ENCODE peak calls at places on chromosomes 16 and 17, in six cellular contexts. L is GM12878, P is keratinocyte, U is DND-41, T is SK-N-SH, J is PC-3. M is an unnamed sample.

GRCh38 chr17:48100591-48101011 is 677 bp downstream of the CBX1 start:
- DNase-seq in T (peak), L (no peak), P (no peak), U (no peak), J (peak), M (peak)

GRCh38 chr16:86662195-86662594 is 83.8 kb downstream of the FOXL1 start:
- DNase-seq in U (no peak), L (no peak), T (no peak), J (no peak), P (no peak), M (no peak)

GRCh38 chr16:76748698-76749097 is 442.3 kb upstream of the MON1B start:
- DNase-seq in U (no peak), L (no peak), J (no peak), P (no peak), T (no peak), M (no peak)

GRCh38 chr16:71626858-71627213 is 852 bp downstream of the MARVELD3 start:
- DNase-seq in L (no peak), P (no peak), T (no peak), J (no peak), U (no peak), M (peak)

GRCh38 chr17:69047368-69048263 is 13.1 kb downstream of the ABCA9 start:
- DNase-seq in U (no peak), P (no peak), J (no peak), L (no peak), T (no peak), M (peak)

GRCh38 chr17:50049636-50050035 is 6.3 kb upstream of the ITGA3 start:
- DNase-seq in U (no peak), L (no peak), T (no peak), P (peak), J (no peak), M (no peak)

GRCh38 chr16:5200123-5200522 is 102.5 kb upstream of the EEF2KMT start:
- DNase-seq in P (no peak), U (no peak), L (no peak), J (no peak), T (no peak), M (no peak)

GRCh38 chr17:78697122-78697845 is 84.8 kb downstream of the CYTH1 start:
- DNase-seq in T (no peak), L (no peak), P (no peak), U (no peak), J (peak), M (no peak)

GRCh38 chr17:63881935-63882601 is at the start of gene GH2:
- DNase-seq in P (no peak), L (no peak), U (peak), T (peak), J (peak), M (peak)

GRCh38 chr17:77708049-77708448 is 250.5 kb upstream of the TNRC6C start:
- DNase-seq in T (no peak), U (no peak), P (no peak), J (no peak), L (no peak), M (peak)

GRCh38 chr17:76897023-76897422 is 28.8 kb downstream of the MGAT5B start:
- DNase-seq in T (no peak), U (no peak), P (no peak), L (no peak), J (no peak), M (no peak)

GRCh38 chr17:19538095-19539039 is 4.7 kb downstream of the SLC47A1 start:
- DNase-seq in L (no peak), P (no peak), J (no peak), U (no peak), T (no peak), M (no peak)

GRCh38 chr17:72567774-72568173 is 447.0 kb downstream of the SOX9 start:
- DNase-seq in J (no peak), T (peak), L (no peak), P (no peak), U (no peak), M (no peak)

GRCh38 chr16:19861069-19861468 is 23.6 kb downstream of the GPRC5B start:
- DNase-seq in L (no peak), J (no peak), T (no peak), P (no peak), U (no peak), M (no peak)

GRCh38 chr17:57553525-57553924 is 191.6 kb downstream of the CCDC182 start:
- DNase-seq in T (no peak), P (no peak), U (no peak), J (no peak), L (no peak), M (no peak)

GRCh38 chr17:77425791-77426641 is 285.2 kb downstream of the SEC14L1 start:
- DNase-seq in L (no peak), U (no peak), T (peak), J (peak), P (no peak), M (no peak)

GRCh38 chr16:15530085-15530484 is 95.7 kb downstream of the BMERB1 start:
- DNase-seq in T (no peak), P (no peak), L (no peak), U (no peak), J (no peak), M (no peak)

GRCh38 chr17:6420173-6420641 is 14.7 kb downstream of the AIPL1 start:
- DNase-seq in L (no peak), J (peak), U (no peak), T (no peak), P (no peak), M (no peak)

GRCh38 chr16:795580-796229 is 4.8 kb downstream of the GNG13 start:
- DNase-seq in T (no peak), J (peak), L (no peak), P (no peak), U (no peak), M (no peak)

GRCh38 chr17:55830699-55831098 is 79.8 kb downstream of the PCTP start:
- DNase-seq in J (no peak), T (peak), P (no peak), L (no peak), U (no peak), M (no peak)

GRCh38 chr17:32943647-32944191 is 15.8 kb downstream of the TMEM98 start:
- DNase-seq in P (no peak), J (no peak), T (no peak), L (no peak), U (no peak), M (no peak)

GRCh38 chr16:57283214-57283955 is 1.1 kb downstream of the PLLP start:
- DNase-seq in J (no peak), U (no peak), L (no peak), T (no peak), P (no peak), M (peak)

GRCh38 chr16:3912897-3913296 is 32.4 kb upstream of the CREBBP start:
- DNase-seq in P (no peak), L (no peak), U (no peak), T (no peak), J (no peak), M (no peak)

GRCh38 chr16:87326151-87326571 is 9.0 kb upstream of the C16orf95 start:
- DNase-seq in J (no peak), P (no peak), T (no peak), U (no peak), L (no peak), M (no peak)

GRCh38 chr16:67406628-67407027 is 9.6 kb downstream of the ZDHHC1 start:
- DNase-seq in P (no peak), T (peak), U (no peak), J (peak), L (no peak), M (no peak)

GRCh38 chr17:51739245-51739886 is 419.1 kb downstream of the CA10 start:
- DNase-seq in J (peak), L (no peak), P (no peak), U (no peak), T (no peak), M (no peak)
- TF ChIP-seq CTCF in J (no peak), L (no peak), P (no peak), U (no peak), T (no peak), M (no peak)

GRCh38 chr16:75244844-75245758 is 6.3 kb downstream of the BCAR1 start:
- DNase-seq in T (peak), J (peak), P (no peak), L (no peak), U (no peak), M (peak)
- H3K4me3 ChIP-seq in T (no peak), J (no peak), P (no peak), L (no peak), U (no peak), M (no peak)

GRCh38 chr17:80498242-80498919 is 22.0 kb upstream of the NPTX1 start:
- DNase-seq in J (no peak), P (no peak), L (no peak), T (no peak), U (no peak), M (peak)

GRCh38 chr17:80498920-80499410 is 22.6 kb upstream of the NPTX1 start:
- DNase-seq in J (no peak), U (no peak), L (no peak), T (no peak), P (no peak), M (no peak)

GRCh38 chr17:80497726-80498241 is 21.4 kb upstream of the NPTX1 start:
- DNase-seq in U (no peak), P (no peak), J (no peak), L (no peak), T (no peak), M (no peak)

GRCh38 chr17:80499961-80500665 is 23.7 kb upstream of the NPTX1 start:
- DNase-seq in P (no peak), J (no peak), U (no peak), T (no peak), L (no peak), M (no peak)

DNA sequence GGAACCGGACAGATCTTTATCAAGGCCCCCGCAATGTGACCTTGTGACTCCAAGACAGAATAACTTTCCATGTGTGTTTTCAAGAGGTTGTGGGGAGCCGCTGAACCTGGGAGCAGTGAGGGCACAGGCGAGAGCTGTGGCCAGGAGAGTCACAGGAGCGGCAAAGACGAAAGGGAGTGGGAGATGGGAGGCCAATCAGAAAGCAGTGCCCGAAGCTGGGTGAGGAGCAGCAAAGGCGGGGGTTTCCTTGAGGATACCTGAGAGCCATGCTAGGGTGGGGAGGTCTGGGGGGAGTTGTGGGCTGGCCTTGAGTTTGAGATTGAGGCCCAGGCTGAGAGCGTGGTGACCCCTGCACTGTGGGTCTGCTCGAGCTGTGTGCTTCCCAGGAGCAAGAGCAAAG is 23.1 kb upstream of the NPTX1 start:
- DNase-seq in L (no peak), P (no peak), T (no peak), U (no peak), J (no peak), M (no peak)
- H3K9ac ChIP-seq in L (no peak), P (no peak), T (no peak), U (no peak), J (no peak), M (no peak)

GRCh38 chr16:48517493-48517892 is 92.5 kb downstream of the N4BP1 start:
- DNase-seq in J (no peak), U (no peak), L (no peak), T (no peak), P (no peak), M (no peak)

GRCh38 chr16:48511071-48511540 is 98.9 kb downstream of the N4BP1 start:
- DNase-seq in U (no peak), J (no peak), L (no peak), P (peak), T (no peak), M (no peak)

GRCh38 chr16:48507886-48508285 is 102.1 kb downstream of the N4BP1 start:
- DNase-seq in L (no peak), J (no peak), P (no peak), U (no peak), T (no peak), M (no peak)

GRCh38 chr16:48507346-48507745 is 102.6 kb downstream of the N4BP1 start:
- DNase-seq in P (no peak), U (no peak), L (no peak), T (no peak), J (no peak), M (no peak)

DNA sequence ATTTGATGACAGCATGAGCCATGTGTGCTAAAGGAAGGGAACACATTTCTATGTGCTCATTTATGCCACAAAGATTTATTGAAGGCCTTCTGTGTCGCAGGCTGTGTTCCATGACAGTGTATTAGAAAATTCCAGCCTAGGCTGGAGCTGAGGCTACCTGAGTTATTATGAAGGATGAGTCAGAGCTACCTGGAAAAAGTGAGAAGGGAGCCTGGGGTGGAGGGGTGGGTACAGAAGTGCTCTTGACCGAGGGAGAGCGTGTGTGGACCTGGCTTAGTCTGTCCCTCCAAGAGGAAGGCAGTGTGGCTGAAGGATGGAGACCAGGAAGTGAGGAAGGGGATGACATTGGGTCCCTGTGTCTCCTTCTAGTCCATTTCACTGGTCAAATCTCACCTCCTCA is 98.3 kb downstream of the N4BP1 start:
- DNase-seq in U (no peak), J (no peak), L (no peak), P (no peak), T (no peak), M (no peak)
- TF ChIP-seq CTCF in U (no peak), J (no peak), L (no peak), P (no peak), T (no peak), M (no peak)